ENCODE peak calls at places on chromosome 12, in seven cellular contexts. Y, Q, T, V, R, L and F are unnamed samples.

GRCh38 chr12:130049666-130050065 is 112.6 kb upstream of the FZD10 start:
- DNase-seq in V (no peak), L (no peak), T (no peak), Y (no peak), R (no peak), Q (no peak), F (no peak)

GRCh38 chr12:21118760-21119159 is 12.2 kb upstream of the SLCO1B1 start:
- DNase-seq in Q (no peak), V (no peak), R (no peak), T (no peak), L (no peak), Y (no peak), F (no peak)

GRCh38 chr12:34398706-34399630 is 376.7 kb downstream of the ALG10 start:
- DNase-seq in T (no peak), V (peak), Q (no peak), L (peak), Y (peak), R (peak), F (no peak)

GRCh38 chr12:124309744-124310143 is 14.9 kb downstream of the RFLNA start:
- DNase-seq in T (no peak), V (no peak), R (no peak), Y (no peak), L (no peak), Q (no peak), F (no peak)

GRCh38 chr12:41950455-41950854 is 194.2 kb downstream of the GXYLT1 start:
- DNase-seq in Y (no peak), Q (no peak), V (no peak), T (no peak), R (no peak), L (no peak), F (no peak)

GRCh38 chr12:46964496-46965098 is 114.8 kb upstream of the PCED1B start:
- DNase-seq in L (no peak), Y (no peak), Q (no peak), V (peak), R (no peak), T (no peak), F (no peak)

GRCh38 chr12:132279184-132279889 is 50.1 kb downstream of the GALNT9 start:
- DNase-seq in V (no peak), Q (no peak), T (peak), R (peak), L (peak), Y (peak), F (no peak)

GRCh38 chr12:123085730-123086487 is 65.0 kb downstream of the PITPNM2 start:
- DNase-seq in R (peak), Y (no peak), Q (no peak), L (peak), T (no peak), V (peak), F (no peak)

GRCh38 chr12:29582677-29583076 is 85.2 kb upstream of the OVCH1 start:
- DNase-seq in L (peak), R (no peak), Q (no peak), V (peak), Y (no peak), T (no peak), F (no peak)

GRCh38 chr12:66237505-66238175 is 48.6 kb downstream of the IRAK3 start:
- DNase-seq in R (no peak), Y (no peak), Q (no peak), V (no peak), T (no peak), L (no peak), F (no peak)

GRCh38 chr12:130619378-130619970 is 96.6 kb downstream of the RIMBP2 start:
- DNase-seq in L (no peak), V (no peak), T (no peak), Q (no peak), R (no peak), Y (peak), F (no peak)

GRCh38 chr12:115201928-115202327 is 518.0 kb upstream of the TBX3 start:
- DNase-seq in T (no peak), Q (no peak), R (no peak), Y (no peak), V (no peak), L (no peak), F (no peak)

GRCh38 chr12:111840831-111841230 is 1.2 kb upstream of the MAPKAPK5 start:
- DNase-seq in V (no peak), T (peak), Y (no peak), L (no peak), R (no peak), Q (no peak), F (no peak)

GRCh38 chr12:102300824-102301461 is 103.3 kb upstream of the PMCH start:
- DNase-seq in T (peak), V (no peak), Y (no peak), L (no peak), Q (no peak), R (no peak), F (no peak)

GRCh38 chr12:67482751-67483661 is 165.5 kb upstream of the DYRK2 start:
- DNase-seq in Y (peak), Q (peak), L (peak), V (peak), T (peak), R (peak), F (peak)

GRCh38 chr12:94304566-94305061 is 155.1 kb downstream of the CEP83 start:
- DNase-seq in Q (no peak), Y (no peak), L (no peak), R (no peak), T (no peak), V (no peak), F (no peak)

GRCh38 chr12:106251636-106252035 is 3.8 kb upstream of the CKAP4 start:
- DNase-seq in L (no peak), Q (no peak), V (no peak), Y (no peak), T (no peak), R (no peak), F (no peak)

GRCh38 chr12:98401427-98401826 is 114.0 kb upstream of the TMPO start:
- DNase-seq in T (no peak), R (no peak), Q (no peak), V (no peak), Y (no peak), L (no peak), F (no peak)

GRCh38 chr12:96195845-96196451 is 1.8 kb downstream of the ELK3 start:
- DNase-seq in V (no peak), Q (peak), T (peak), L (no peak), Y (no peak), R (no peak), F (no peak)

GRCh38 chr12:68119724-68120211 is 39.8 kb downstream of the IFNG start:
- DNase-seq in Y (no peak), L (no peak), R (no peak), T (peak), Q (no peak), V (no peak), F (peak)

GRCh38 chr12:113242018-113242418 is 20.8 kb downstream of the TPCN1 start:
- DNase-seq in L (peak), T (peak), Q (no peak), R (peak), Y (no peak), V (no peak), F (no peak)

GRCh38 chr12:75825686-75826085 is 205.9 kb downstream of the PHLDA1 start:
- DNase-seq in L (no peak), T (no peak), R (no peak), Y (no peak), V (no peak), Q (no peak), F (no peak)

GRCh38 chr12:89072303-89073026 is 279.8 kb downstream of the DUSP6 start:
- DNase-seq in R (no peak), L (no peak), V (no peak), Q (no peak), T (no peak), Y (no peak), F (no peak)

GRCh38 chr12:124884587-124885438 is 21.1 kb upstream of the SCARB1 start:
- DNase-seq in T (peak), V (no peak), Y (no peak), Q (no peak), R (no peak), L (no peak), F (no peak)

GRCh38 chr12:112419269-112420133 is 754 bp downstream of the PTPN11 start:
- DNase-seq in R (peak), L (peak), Q (peak), T (peak), Y (peak), V (peak), F (no peak)

GRCh38 chr12:48542300-48542928 is 17.0 kb downstream of the OR8S1 start:
- DNase-seq in L (no peak), R (peak), Q (peak), T (peak), V (peak), Y (no peak), F (no peak)

GRCh38 chr12:5076761-5077160 is 33.1 kb downstream of the KCNA5 start:
- DNase-seq in Q (no peak), L (no peak), T (no peak), V (no peak), Y (peak), R (no peak), F (no peak)

GRCh38 chr12:86660488-86661171 is 404.4 kb upstream of the MGAT4C start:
- DNase-seq in R (no peak), L (no peak), T (no peak), V (no peak), Q (no peak), Y (no peak), F (no peak)

GRCh38 chr12:8697120-8697475 is 693 bp upstream of the RIMKLB start:
- DNase-seq in R (no peak), T (no peak), L (no peak), Y (no peak), Q (peak), V (peak), F (peak)

GRCh38 chr12:95130096-95130495 is 56.7 kb upstream of the NR2C1 start:
- DNase-seq in L (no peak), Q (no peak), V (no peak), R (no peak), T (no peak), Y (no peak), F (no peak)

GRCh38 chr12:120798696-120799095 is 73.1 kb downstream of the ACADS start:
- DNase-seq in V (no peak), Y (no peak), R (no peak), Q (no peak), T (no peak), L (no peak), F (no peak)

GRCh38 chr12:9079883-9080673 is 35.6 kb downstream of the A2M start:
- DNase-seq in Q (no peak), Y (no peak), L (no peak), V (no peak), R (no peak), T (no peak), F (no peak)

GRCh38 chr12:77047341-77048202 is 17.8 kb downstream of the E2F7 start:
- DNase-seq in V (no peak), T (no peak), R (no peak), Q (no peak), Y (no peak), L (no peak), F (no peak)

GRCh38 chr12:113467154-113467513 is 4.5 kb downstream of the LHX5 start:
- DNase-seq in Q (no peak), T (no peak), R (no peak), Y (no peak), V (no peak), L (no peak), F (no peak)

GRCh38 chr12:10853746-10854145 is 4.5 kb upstream of the PRR4 start:
- DNase-seq in V (no peak), Y (no peak), R (no peak), T (no peak), Q (no peak), L (no peak), F (no peak)

GRCh38 chr12:8078400-8078799 is 3.7 kb upstream of the NECAP1 start:
- DNase-seq in Y (no peak), V (peak), Q (peak), L (no peak), R (no peak), T (no peak), F (peak)